ENCODE peak calls at places on chromosomes 12 and 14, in six cellular contexts. S, W, E, Q, I and Y are unnamed samples.
A peak's percentile ranks its signal among the peaks of the same experiment; 100 is the strongest.

GRCh38 chr12:57881035-57881973 is 34.8 kb upstream of the CTDSP2 start:
- DNase-seq in S (peak; percentile 71), W (no peak), E (no peak), Q (no peak), I (no peak), Y (no peak)

GRCh38 chr14:23544511-23545447 is 6.8 kb downstream of the ZFHX2 start:
- DNase-seq in S (no peak), W (no peak), E (peak; percentile 91), Q (peak; percentile 81), I (no peak), Y (no peak)

GRCh38 chr12:116717466-116718457 is 20.1 kb downstream of the SPRING1 start:
- DNase-seq in S (peak; percentile 56), W (no peak), E (no peak), Q (no peak), I (no peak), Y (no peak)

GRCh38 chr14:78254911-78255431 is 84.8 kb downstream of the NRXN3 start:
- DNase-seq in S (no peak), W (no peak), E (no peak), Q (no peak), I (no peak), Y (no peak)

GRCh38 chr12:106251636-106252035 is 3.8 kb upstream of the CKAP4 start:
- DNase-seq in S (peak; percentile 56), W (no peak), E (no peak), Q (peak; percentile 39), I (peak; percentile 38), Y (no peak)

GRCh38 chr12:109192358-109192757 is 76.0 kb downstream of the ACACB start:
- DNase-seq in S (peak; percentile 64), W (no peak), E (no peak), Q (no peak), I (peak; percentile 3), Y (peak; percentile 37)

GRCh38 chr12:32470936-32471335 is 71.6 kb downstream of the FGD4 start:
- DNase-seq in S (no peak), W (no peak), E (no peak), Q (no peak), I (no peak), Y (no peak)

GRCh38 chr12:85036241-85036707 is at the start of the genes LRRIQ1 and TSPAN19:
- DNase-seq in S (peak; percentile 79), W (peak; percentile 95), E (peak; percentile 95), Q (peak; percentile 86), I (peak; percentile 88), Y (peak; percentile 37)

GRCh38 chr14:22926316-22926715 is 2.9 kb downstream of the PRMT5 start:
- DNase-seq in S (peak; percentile 20), W (no peak), E (no peak), Q (no peak), I (no peak), Y (peak; percentile 67)

GRCh38 chr14:76951149-76951548 is 77.4 kb downstream of the IRF2BPL start:
- DNase-seq in S (no peak), W (no peak), E (no peak), Q (no peak), I (no peak), Y (no peak)

GRCh38 chr14:44914849-44915248 is 46.9 kb downstream of the KLHL28 start:
- DNase-seq in S (peak; percentile 12), W (no peak), E (peak; percentile 42), Q (no peak), I (no peak), Y (no peak)

GRCh38 chr14:102063808-102064429 is 22.9 kb downstream of the HSP90AA1 start:
- DNase-seq in S (no peak), W (no peak), E (no peak), Q (no peak), I (no peak), Y (no peak)

GRCh38 chr12:18634382-18634781 is 103.4 kb downstream of the PLCZ1 start:
- DNase-seq in S (no peak), W (no peak), E (no peak), Q (no peak), I (no peak), Y (no peak)

GRCh38 chr12:113779774-113780173 is 186.4 kb downstream of the RBM19 start:
- DNase-seq in S (no peak), W (no peak), E (no peak), Q (no peak), I (no peak), Y (no peak)

GRCh38 chr12:16606936-16607335 is 974 bp upstream of the LMO3 start:
- DNase-seq in S (no peak), W (no peak), E (no peak), Q (no peak), I (no peak), Y (no peak)

GRCh38 chr12:39065455-39065854 is 160.1 kb upstream of the CPNE8 start:
- DNase-seq in S (no peak), W (no peak), E (no peak), Q (no peak), I (no peak), Y (peak; percentile 66)
- H4K91ac ChIP-seq in S (no peak overlapping the region), W (no peak overlapping the region), E (no peak overlapping the region), Q (no peak overlapping the region), I (no peak overlapping the region), Y (no peak overlapping the region)

GRCh38 chr12:88390811-88391210 is 189.5 kb downstream of the KITLG start:
- DNase-seq in S (no peak), W (no peak), E (no peak), Q (no peak), I (no peak), Y (no peak)
- H3K18ac ChIP-seq in S (peak overlapping the region; percentile 76), W (no peak overlapping the region), E (no peak overlapping the region), Q (no peak overlapping the region), I (peak overlapping the region; percentile 52), Y (no peak overlapping the region)

GRCh38 chr14:32940711-32941667 is 2.3 kb downstream of the NPAS3 start:
- DNase-seq in S (no peak), W (no peak), E (no peak), Q (no peak), I (no peak), Y (no peak)
- H3K4me2 ChIP-seq in S (no peak overlapping the region), W (no peak overlapping the region), E (peak overlapping the region; percentile 90), Q (peak overlapping the region; percentile 71), I (no peak overlapping the region), Y (no peak overlapping the region)

DNA sequence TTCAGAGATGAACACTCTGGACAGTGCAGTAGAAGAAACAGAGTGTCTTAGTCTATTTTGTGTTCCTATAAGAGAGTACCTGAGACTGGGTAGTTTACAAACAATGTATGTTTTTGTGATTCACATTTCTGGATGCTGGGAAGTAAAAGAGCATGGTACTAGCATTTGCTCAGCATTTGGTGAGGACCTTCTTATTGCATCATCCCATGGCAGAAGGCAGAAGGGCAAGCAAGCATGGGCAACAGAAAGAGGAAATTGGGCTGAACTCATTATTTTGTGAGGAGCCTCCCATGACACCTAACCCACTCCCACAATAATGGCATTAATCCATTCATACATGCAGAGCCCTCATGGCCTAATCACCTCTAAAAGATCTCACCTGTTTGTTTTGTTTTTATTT is 8.0 kb downstream of the ANKS1B start:
- DNase-seq in S (no peak), W (no peak), E (no peak), Q (no peak), I (no peak), Y (no peak)
- H4K91ac ChIP-seq in S (no peak overlapping the region), W (no peak overlapping the region), E (no peak overlapping the region), Q (no peak overlapping the region), I (no peak overlapping the region), Y (no peak overlapping the region)

GRCh38 chr14:54188036-54188666 is 208.7 kb upstream of the CDKN3 start:
- DNase-seq in S (no peak), W (no peak), E (no peak), Q (no peak), I (no peak), Y (no peak)
- H3K18ac ChIP-seq in S (no peak overlapping the region), W (no peak overlapping the region), E (no peak overlapping the region), Q (no peak overlapping the region), I (peak overlapping the region; percentile 88), Y (peak overlapping the region; percentile 78)

GRCh38 chr14:89814126-89814525 is 140.4 kb downstream of the EFCAB11 start:
- DNase-seq in S (no peak), W (no peak), E (no peak), Q (no peak), I (no peak), Y (no peak)
- H3K4me2 ChIP-seq in S (peak overlapping the region; percentile 66), W (no peak overlapping the region), E (no peak overlapping the region), Q (no peak overlapping the region), I (peak overlapping the region; percentile 38), Y (peak overlapping the region; percentile 35)

GRCh38 chr14:104023325-104024055 is 62.0 kb upstream of the ASPG start:
- DNase-seq in S (no peak), W (no peak), E (no peak), Q (no peak), I (no peak), Y (no peak)
- H4K91ac ChIP-seq in S (no peak overlapping the region), W (no peak overlapping the region), E (no peak overlapping the region), Q (no peak overlapping the region), I (no peak overlapping the region), Y (no peak overlapping the region)

GRCh38 chr14:74429221-74429691 is 3.2 kb upstream of the SYNDIG1L start:
- DNase-seq in S (no peak), W (no peak), E (peak; percentile 81), Q (peak; percentile 71), I (no peak), Y (no peak)

GRCh38 chr14:74424606-74425005 is 1.4 kb downstream of the SYNDIG1L start:
- DNase-seq in S (no peak), W (no peak), E (no peak), Q (no peak), I (no peak), Y (no peak)

GRCh38 chr14:74427651-74428050 is 1.6 kb upstream of the SYNDIG1L start:
- DNase-seq in S (no peak), W (no peak), E (no peak), Q (peak; percentile 40), I (no peak), Y (no peak)

GRCh38 chr14:74425525-74426201 is 347 bp downstream of the SYNDIG1L start:
- DNase-seq in S (no peak), W (peak; percentile 78), E (peak; percentile 75), Q (peak; percentile 94), I (peak; percentile 21), Y (peak; percentile 9)

GRCh38 chr14:74426202-74426582 is at the start of gene SYNDIG1L:
- DNase-seq in S (no peak), W (no peak), E (no peak), Q (no peak), I (no peak), Y (no peak)
- H3K18ac ChIP-seq in S (no peak within 1 kb of the TSS), W (peak within 1 kb of the TSS; percentile 27), E (no peak within 1 kb of the TSS), Q (peak within 1 kb of the TSS; percentile 9), I (no peak within 1 kb of the TSS), Y (no peak within 1 kb of the TSS)